ENCODE peak calls at places on chromosomes 7 and 10, in seven cellular contexts. E, J, T, V, B, M and Q are unnamed samples.

GRCh38 chr10:48469516-48470020 is 135.3 kb downstream of the ARHGAP22 start:
- DNase-seq in M (no peak), V (peak; percentile 3), T (no peak), E (no peak), B (no peak), J (no peak), Q (no peak)

GRCh38 chr10:15293862-15294835 is 76.9 kb downstream of the FAM171A1 start:
- DNase-seq in V (no peak), J (no peak), B (peak; percentile 68), E (peak; percentile 16), T (no peak), M (peak; percentile 50), Q (no peak)

GRCh38 chr10:788796-789748 is 99.6 kb upstream of the DIP2C start:
- DNase-seq in B (peak; percentile 89), T (peak; percentile 95), E (no peak), M (peak; percentile 64), J (peak; percentile 92), V (peak; percentile 81), Q (no peak)

GRCh38 chr10:16674147-16674703 is 143.0 kb downstream of the RSU1 start:
- DNase-seq in V (no peak), J (no peak), M (no peak), T (no peak), B (no peak), E (no peak), Q (no peak)

GRCh38 chr7:39733881-39734571 is 110.7 kb downstream of the RALA start:
- DNase-seq in J (no peak), V (no peak), M (peak; percentile 89), B (no peak), E (peak; percentile 63), T (no peak), Q (peak; percentile 50)

GRCh38 chr7:28957064-28957821 is 887 bp downstream of the TRIL start:
- DNase-seq in V (no peak), E (no peak), M (no peak), T (no peak), J (peak; percentile 91), B (no peak), Q (peak; percentile 58)

GRCh38 chr10:99917963-99918825 is 91.6 kb downstream of the DNMBP start:
- DNase-seq in V (no peak), J (no peak), T (no peak), B (peak; percentile 36), E (peak; percentile 21), M (peak; percentile 61), Q (no peak)

GRCh38 chr7:94393251-94393758 is 1.4 kb upstream of the COL1A2 start:
- DNase-seq in V (no peak), E (no peak), T (no peak), B (no peak), J (no peak), M (peak; percentile 69), Q (no peak)

GRCh38 chr7:121872831-121873764 is at the start of gene PTPRZ1:
- DNase-seq in V (peak; percentile 37), E (no peak), M (peak; percentile 24), B (peak; percentile 50), T (peak; percentile 3), J (no peak), Q (no peak)

GRCh38 chr10:73956476-73957338 is 41.2 kb upstream of the VCL start:
- DNase-seq in M (peak; percentile 39), E (no peak), J (no peak), T (no peak), B (no peak), V (no peak), Q (no peak)

GRCh38 chr10:3874988-3875841 is 90.2 kb upstream of the KLF6 start:
- DNase-seq in T (no peak), J (no peak), E (no peak), B (no peak), M (no peak), V (no peak), Q (no peak)

GRCh38 chr7:2105917-2106316 is 126.8 kb downstream of the MAD1L1 start:
- DNase-seq in B (no peak), T (no peak), J (no peak), V (no peak), E (no peak), M (no peak), Q (no peak)

GRCh38 chr7:150732786-150733733 is 4.2 kb upstream of the GIMAP5 start:
- DNase-seq in J (peak; percentile 62), M (no peak), E (no peak), B (no peak), T (no peak), V (no peak), Q (no peak)

GRCh38 chr7:120733143-120733542 is 124.8 kb downstream of the TSPAN12 start:
- DNase-seq in E (no peak), T (peak; percentile 5), B (no peak), V (no peak), J (no peak), M (peak; percentile 49), Q (no peak)

GRCh38 chr7:33831389-33832118 is 73.8 kb upstream of the BMPER start:
- DNase-seq in B (no peak), V (no peak), T (no peak), J (peak; percentile 93), E (no peak), M (peak; percentile 66), Q (no peak)

GRCh38 chr10:3825862-3826351 is 40.9 kb upstream of the KLF6 start:
- DNase-seq in M (no peak), J (no peak), E (no peak), T (no peak), V (no peak), B (no peak), Q (no peak)

GRCh38 chr7:29350351-29350750 is 155.8 kb downstream of the CHN2 start:
- DNase-seq in V (no peak), J (no peak), M (no peak), B (no peak), T (no peak), E (no peak), Q (no peak)

GRCh38 chr7:135012229-135012628 is 25.9 kb downstream of the AGBL3 start:
- DNase-seq in T (no peak), J (no peak), M (no peak), V (no peak), B (no peak), E (no peak), Q (no peak)

GRCh38 chr10:18545626-18546025 is 105.8 kb downstream of the NSUN6 start:
- DNase-seq in J (no peak), M (peak; percentile 11), V (no peak), B (no peak), T (no peak), E (no peak), Q (no peak)

GRCh38 chr7:142487124-142487523 is 229.3 kb upstream of the PRSS58 start:
- DNase-seq in T (no peak), E (no peak), B (no peak), M (no peak), V (no peak), J (no peak), Q (no peak)

GRCh38 chr7:142485617-142486226 is 227.9 kb upstream of the PRSS58 start:
- DNase-seq in T (no peak), B (no peak), M (no peak), E (no peak), V (no peak), J (no peak), Q (no peak)

GRCh38 chr7:142481548-142481947 is 223.7 kb upstream of the PRSS58 start:
- DNase-seq in J (no peak), E (no peak), T (no peak), M (peak; percentile 41), B (no peak), V (no peak), Q (no peak)

GRCh38 chr7:142483659-142484317 is 225.9 kb upstream of the PRSS58 start:
- DNase-seq in V (no peak), B (no peak), T (no peak), M (no peak), E (no peak), J (no peak), Q (no peak)

DNA sequence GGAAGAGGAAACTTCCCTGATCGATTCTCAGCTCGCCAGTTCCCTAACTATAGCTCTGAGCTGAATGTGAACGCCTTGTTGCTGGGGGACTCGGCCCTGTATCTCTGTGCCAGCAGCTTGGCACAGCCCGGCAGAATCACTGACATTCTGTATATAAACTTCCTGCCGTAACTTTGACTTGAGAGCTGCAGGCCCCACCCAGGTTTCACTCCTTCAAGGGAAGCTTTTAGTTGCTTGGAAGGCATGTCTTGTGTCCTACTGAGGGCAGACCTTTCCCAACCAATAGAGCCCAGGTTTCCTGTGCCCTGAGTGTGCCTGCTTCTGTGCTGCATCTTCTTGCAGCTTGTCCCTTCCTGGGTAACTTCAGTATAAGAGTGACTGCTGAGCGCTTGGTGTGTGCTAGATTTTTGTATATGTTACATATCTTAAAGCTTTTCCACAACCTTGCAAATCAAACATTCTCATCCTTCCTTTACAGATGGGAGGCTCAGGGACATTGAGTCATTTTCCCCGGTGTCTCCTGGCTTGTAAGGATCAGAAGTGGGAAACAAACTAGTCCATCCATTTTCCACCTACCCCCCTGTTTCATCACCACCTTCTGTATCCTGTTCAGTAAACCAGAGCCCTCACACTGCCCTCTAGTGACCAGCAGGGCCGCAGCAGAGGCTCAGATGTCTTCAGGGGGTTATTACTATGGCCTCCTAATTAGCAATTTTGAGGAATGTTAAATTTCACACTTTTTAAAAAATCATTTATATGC is 225.2 kb upstream of the PRSS58 start:
- DNase-seq in B (peak; percentile 57), M (peak; percentile 60), E (no peak), V (peak; percentile 35), T (peak; percentile 25), J (no peak), Q (no peak)
- TF ChIP-seq CTCF in B (peak; percentile 74), M (peak; percentile 95), E (peak; percentile 98), V (peak; percentile 49), T (peak; percentile 70), J (peak; percentile 41), Q (peak; percentile 90)

GRCh38 chr10:12214763-12215218 is 18.8 kb downstream of the CDC123 start:
- DNase-seq in T (peak; percentile 40), J (no peak), V (no peak), B (no peak), E (no peak), M (peak; percentile 80), Q (no peak)
- TF ChIP-seq CTCF in T (peak; percentile 83), J (peak; percentile 73), V (peak; percentile 70), B (peak; percentile 73), E (peak; percentile 70), M (peak; percentile 68), Q (peak; percentile 86)

GRCh38 chr7:149028346-149029109 is at the start of gene PDIA4:
- DNase-seq in V (peak; percentile 100), B (peak; percentile 100), E (peak; percentile 97), M (peak; percentile 99), J (peak; percentile 100), T (peak; percentile 99), Q (peak; percentile 99)
- TF ChIP-seq CTCF in V (no peak), B (peak; percentile 35), E (peak; percentile 37), M (peak; percentile 30), J (peak; percentile 9), T (no peak), Q (peak; percentile 29)

DNA sequence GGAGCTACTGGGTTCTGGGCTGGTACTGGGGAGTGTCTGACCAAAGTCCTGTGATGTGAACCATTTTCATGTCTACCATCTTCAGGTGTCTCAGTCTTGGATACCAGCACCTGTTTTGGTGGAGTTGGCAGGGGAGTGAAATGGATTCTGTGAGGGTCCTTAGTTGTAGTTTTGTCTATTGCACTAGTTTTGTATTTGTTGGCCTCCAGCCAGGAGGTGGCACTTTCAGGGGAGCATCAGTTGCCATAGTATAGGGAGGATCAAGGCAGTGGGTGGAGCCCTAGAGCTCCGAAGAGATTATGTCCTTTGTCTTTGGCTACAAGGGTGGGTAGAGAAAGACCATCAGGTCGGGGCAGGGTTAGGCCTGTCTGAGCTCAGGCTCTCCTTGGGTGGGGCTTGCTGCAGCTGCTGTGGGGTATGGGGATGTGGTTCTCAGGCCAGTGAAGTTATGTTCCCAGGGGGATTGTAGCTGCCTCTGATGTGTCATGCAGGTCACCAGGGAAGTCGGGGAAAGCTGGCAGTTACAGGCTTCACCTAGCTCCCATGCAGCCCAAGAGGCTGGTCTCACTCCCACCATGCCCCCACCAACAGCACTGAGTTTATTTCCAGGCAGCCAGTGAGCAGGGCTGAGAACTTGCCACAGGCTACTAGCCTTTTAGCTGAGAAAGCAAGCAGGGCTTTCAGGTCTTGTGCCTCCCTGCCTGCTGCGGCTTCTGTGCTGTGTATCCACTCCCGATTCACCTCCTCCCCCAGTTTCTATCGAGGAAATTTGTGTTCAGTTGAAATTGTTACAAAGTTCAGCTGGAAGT is 153.1 kb downstream of the ZNF365 start:
- DNase-seq in B (no peak), E (no peak), M (no peak), T (no peak), V (no peak), J (no peak), Q (no peak)
- TF ChIP-seq CTCF in B (no peak), E (no peak), M (no peak), T (no peak), V (no peak), J (no peak), Q (no peak)